ENCODE peak calls at places on chromosomes 6 and 20, in ten cellular contexts. One of them, this sample, is unnamed.

GRCh38 chr6:145758086-145758485 is 22.8 kb upstream of the EPM2A start:
- DNase-seq in activated naive CD4-positive, alpha-beta T cell: no peak
- DNase-seq in A549: no peak
- DNase-seq in activated gamma-delta T cell: no peak
- DNase-seq in stomach: no peak
- DNase-seq in BE2C: no peak
- DNase-seq in HFF-Myc: no peak
- DNase-seq in stimulated activated CD4-positive, alpha-beta T cell treated with anti-CD3 and anti-CD28 coated beads, Interleukin-2, amount 100 ng/mL, for 48 hours: no peak
- DNase-seq in Caki2: no peak
- DNase-seq in stimulated activated CD8-positive, alpha-beta memory T cell treated with anti-CD3 and anti-CD28 coated beads, Interleukin-15, amount 100 ng/mL, for 4 hours: no peak
- DNase-seq in this sample: no peak

GRCh38 chr6:124480021-124480430 is 482.2 kb upstream of the RNF217 start:
- DNase-seq in activated naive CD4-positive, alpha-beta T cell: no peak
- DNase-seq in A549: no peak
- DNase-seq in activated gamma-delta T cell: no peak
- DNase-seq in stomach: no peak
- DNase-seq in BE2C: no peak
- DNase-seq in HFF-Myc: no peak
- DNase-seq in stimulated activated CD4-positive, alpha-beta T cell treated with anti-CD3 and anti-CD28 coated beads, Interleukin-2, amount 100 ng/mL, for 48 hours: no peak
- DNase-seq in Caki2: peak
- DNase-seq in stimulated activated CD8-positive, alpha-beta memory T cell treated with anti-CD3 and anti-CD28 coated beads, Interleukin-15, amount 100 ng/mL, for 4 hours: no peak
- DNase-seq in this sample: no peak

GRCh38 chr6:137044366-137045220 is at the start of gene IL20RA:
- DNase-seq in activated naive CD4-positive, alpha-beta T cell: no peak
- DNase-seq in A549: no peak
- DNase-seq in activated gamma-delta T cell: peak
- DNase-seq in stomach: peak
- DNase-seq in BE2C: no peak
- DNase-seq in HFF-Myc: no peak
- DNase-seq in stimulated activated CD4-positive, alpha-beta T cell treated with anti-CD3 and anti-CD28 coated beads, Interleukin-2, amount 100 ng/mL, for 48 hours: peak
- DNase-seq in Caki2: no peak
- DNase-seq in stimulated activated CD8-positive, alpha-beta memory T cell treated with anti-CD3 and anti-CD28 coated beads, Interleukin-15, amount 100 ng/mL, for 4 hours: no peak
- DNase-seq in this sample: no peak

GRCh38 chr6:34508425-34508824 is 42.5 kb downstream of the PACSIN1 start:
- DNase-seq in activated naive CD4-positive, alpha-beta T cell: no peak
- DNase-seq in A549: no peak
- DNase-seq in activated gamma-delta T cell: no peak
- DNase-seq in stomach: no peak
- DNase-seq in BE2C: no peak
- DNase-seq in HFF-Myc: no peak
- DNase-seq in stimulated activated CD4-positive, alpha-beta T cell treated with anti-CD3 and anti-CD28 coated beads, Interleukin-2, amount 100 ng/mL, for 48 hours: no peak
- DNase-seq in Caki2: no peak
- DNase-seq in stimulated activated CD8-positive, alpha-beta memory T cell treated with anti-CD3 and anti-CD28 coated beads, Interleukin-15, amount 100 ng/mL, for 4 hours: no peak
- DNase-seq in this sample: no peak

GRCh38 chr20:59809630-59810375 is 123.6 kb downstream of the SYCP2 start:
- DNase-seq in activated naive CD4-positive, alpha-beta T cell: no peak
- DNase-seq in A549: no peak
- DNase-seq in activated gamma-delta T cell: no peak
- DNase-seq in stomach: no peak
- DNase-seq in BE2C: no peak
- DNase-seq in HFF-Myc: no peak
- DNase-seq in stimulated activated CD4-positive, alpha-beta T cell treated with anti-CD3 and anti-CD28 coated beads, Interleukin-2, amount 100 ng/mL, for 48 hours: no peak
- DNase-seq in Caki2: no peak
- DNase-seq in stimulated activated CD8-positive, alpha-beta memory T cell treated with anti-CD3 and anti-CD28 coated beads, Interleukin-15, amount 100 ng/mL, for 4 hours: no peak
- DNase-seq in this sample: no peak

GRCh38 chr6:8131265-8131897 is 29.0 kb upstream of the EEF1E1 start:
- DNase-seq in activated naive CD4-positive, alpha-beta T cell: no peak
- DNase-seq in A549: peak
- DNase-seq in activated gamma-delta T cell: no peak
- DNase-seq in stomach: peak
- DNase-seq in BE2C: peak
- DNase-seq in HFF-Myc: peak
- DNase-seq in stimulated activated CD4-positive, alpha-beta T cell treated with anti-CD3 and anti-CD28 coated beads, Interleukin-2, amount 100 ng/mL, for 48 hours: peak
- DNase-seq in Caki2: peak
- DNase-seq in stimulated activated CD8-positive, alpha-beta memory T cell treated with anti-CD3 and anti-CD28 coated beads, Interleukin-15, amount 100 ng/mL, for 4 hours: no peak
- DNase-seq in this sample: no peak

GRCh38 chr6:85674604-85675003 is 31.9 kb upstream of the SYNCRIP start:
- DNase-seq in activated naive CD4-positive, alpha-beta T cell: no peak
- DNase-seq in A549: no peak
- DNase-seq in activated gamma-delta T cell: no peak
- DNase-seq in stomach: no peak
- DNase-seq in BE2C: no peak
- DNase-seq in HFF-Myc: no peak
- DNase-seq in stimulated activated CD4-positive, alpha-beta T cell treated with anti-CD3 and anti-CD28 coated beads, Interleukin-2, amount 100 ng/mL, for 48 hours: no peak
- DNase-seq in Caki2: no peak
- DNase-seq in stimulated activated CD8-positive, alpha-beta memory T cell treated with anti-CD3 and anti-CD28 coated beads, Interleukin-15, amount 100 ng/mL, for 4 hours: no peak
- DNase-seq in this sample: no peak

GRCh38 chr6:163392533-163392932 is 22.0 kb upstream of the QKI start:
- DNase-seq in activated naive CD4-positive, alpha-beta T cell: no peak
- DNase-seq in A549: no peak
- DNase-seq in activated gamma-delta T cell: no peak
- DNase-seq in stomach: peak
- DNase-seq in BE2C: peak
- DNase-seq in HFF-Myc: no peak
- DNase-seq in stimulated activated CD4-positive, alpha-beta T cell treated with anti-CD3 and anti-CD28 coated beads, Interleukin-2, amount 100 ng/mL, for 48 hours: no peak
- DNase-seq in Caki2: no peak
- DNase-seq in stimulated activated CD8-positive, alpha-beta memory T cell treated with anti-CD3 and anti-CD28 coated beads, Interleukin-15, amount 100 ng/mL, for 4 hours: no peak
- DNase-seq in this sample: no peak

GRCh38 chr6:118843685-118844390 is 50.1 kb upstream of the ASF1A start:
- DNase-seq in activated naive CD4-positive, alpha-beta T cell: no peak
- DNase-seq in A549: no peak
- DNase-seq in activated gamma-delta T cell: no peak
- DNase-seq in stomach: no peak
- DNase-seq in BE2C: no peak
- DNase-seq in HFF-Myc: no peak
- DNase-seq in stimulated activated CD4-positive, alpha-beta T cell treated with anti-CD3 and anti-CD28 coated beads, Interleukin-2, amount 100 ng/mL, for 48 hours: no peak
- DNase-seq in Caki2: no peak
- DNase-seq in stimulated activated CD8-positive, alpha-beta memory T cell treated with anti-CD3 and anti-CD28 coated beads, Interleukin-15, amount 100 ng/mL, for 4 hours: no peak
- DNase-seq in this sample: no peak

GRCh38 chr6:12717356-12717755 is 789 bp downstream of the PHACTR1 start:
- DNase-seq in activated naive CD4-positive, alpha-beta T cell: no peak
- DNase-seq in A549: no peak
- DNase-seq in activated gamma-delta T cell: no peak
- DNase-seq in stomach: no peak
- DNase-seq in BE2C: no peak
- DNase-seq in HFF-Myc: no peak
- DNase-seq in stimulated activated CD4-positive, alpha-beta T cell treated with anti-CD3 and anti-CD28 coated beads, Interleukin-2, amount 100 ng/mL, for 48 hours: no peak
- DNase-seq in Caki2: no peak
- DNase-seq in stimulated activated CD8-positive, alpha-beta memory T cell treated with anti-CD3 and anti-CD28 coated beads, Interleukin-15, amount 100 ng/mL, for 4 hours: no peak
- DNase-seq in this sample: no peak